ENCODE peak calls at places on chromosomes 16 and 17, in five cellular contexts. One of them, this sample, is unnamed.

GRCh38 chr16:57500578-57501111 is 14.4 kb upstream of the DOK4 start:
- DNase-seq in mesenchymal stem cell: peak
- DNase-seq in H1: no peak
- DNase-seq in H9: no peak
- DNase-seq in trophoblast cell: no peak
- DNase-seq in this sample: no peak

GRCh38 chr16:6193718-6194117 is 1096.1 kb upstream of the EEF2KMT start:
- DNase-seq in mesenchymal stem cell: no peak
- DNase-seq in H1: peak
- DNase-seq in H9: peak
- DNase-seq in trophoblast cell: peak
- DNase-seq in this sample: peak

GRCh38 chr16:12403746-12404658 is 399.7 kb downstream of the CPPED1 start:
- DNase-seq in mesenchymal stem cell: no peak
- DNase-seq in H1: no peak
- DNase-seq in H9: no peak
- DNase-seq in trophoblast cell: no peak
- DNase-seq in this sample: no peak

GRCh38 chr17:10192963-10193362 is 5.4 kb downstream of the GAS7 start:
- DNase-seq in mesenchymal stem cell: peak
- DNase-seq in H1: no peak
- DNase-seq in H9: no peak
- DNase-seq in trophoblast cell: peak
- DNase-seq in this sample: no peak

GRCh38 chr16:67283826-67284555 is 4.7 kb downstream of the PLEKHG4 start:
- DNase-seq in mesenchymal stem cell: no peak
- DNase-seq in H1: no peak
- DNase-seq in H9: no peak
- DNase-seq in trophoblast cell: no peak
- DNase-seq in this sample: no peak

GRCh38 chr17:82237083-82237745 is 8.4 kb downstream of the SLC16A3 start:
- DNase-seq in mesenchymal stem cell: no peak
- DNase-seq in H1: peak
- DNase-seq in H9: peak
- DNase-seq in trophoblast cell: peak
- DNase-seq in this sample: no peak

GRCh38 chr16:27199747-27200146 is 3.6 kb upstream of the KDM8 start:
- DNase-seq in mesenchymal stem cell: peak
- DNase-seq in H1: no peak
- DNase-seq in H9: no peak
- DNase-seq in trophoblast cell: no peak
- DNase-seq in this sample: no peak

GRCh38 chr16:4316732-4317461 is 1.0 kb downstream of the GLIS2 start:
- DNase-seq in mesenchymal stem cell: no peak
- DNase-seq in H1: peak
- DNase-seq in H9: no peak
- DNase-seq in trophoblast cell: peak
- DNase-seq in this sample: no peak

GRCh38 chr17:21202512-21202911 is 11.4 kb downstream of the TMEM11 start:
- DNase-seq in mesenchymal stem cell: no peak
- DNase-seq in H1: no peak
- DNase-seq in H9: no peak
- DNase-seq in trophoblast cell: no peak
- DNase-seq in this sample: no peak

GRCh38 chr17:44599298-44600175 is 42.3 kb downstream of the FZD2 start:
- DNase-seq in mesenchymal stem cell: peak
- DNase-seq in H1: no peak
- DNase-seq in H9: peak
- DNase-seq in trophoblast cell: peak
- DNase-seq in this sample: peak

GRCh38 chr16:88713568-88714419 is 7.5 kb downstream of the CTU2 start:
- DNase-seq in mesenchymal stem cell: no peak
- DNase-seq in H1: no peak
- DNase-seq in H9: no peak
- DNase-seq in trophoblast cell: no peak
- DNase-seq in this sample: no peak

GRCh38 chr17:19244357-19244756 is 7.2 kb downstream of the EPN2 start:
- DNase-seq in mesenchymal stem cell: no peak
- DNase-seq in H1: no peak
- DNase-seq in H9: no peak
- DNase-seq in trophoblast cell: no peak
- DNase-seq in this sample: no peak

GRCh38 chr16:73890524-73891500 is 405.8 kb upstream of the PSMD7 start:
- DNase-seq in mesenchymal stem cell: no peak
- DNase-seq in H1: peak
- DNase-seq in H9: peak
- DNase-seq in trophoblast cell: no peak
- DNase-seq in this sample: peak

GRCh38 chr17:64326420-64327054 is 63.5 kb upstream of the TEX2 start:
- DNase-seq in mesenchymal stem cell: peak
- DNase-seq in H1: no peak
- DNase-seq in H9: no peak
- DNase-seq in trophoblast cell: no peak
- DNase-seq in this sample: no peak

GRCh38 chr16:88456356-88457292 is 3.5 kb downstream of the ZFPM1 start:
- DNase-seq in mesenchymal stem cell: no peak
- DNase-seq in H1: no peak
- DNase-seq in H9: no peak
- DNase-seq in trophoblast cell: no peak
- DNase-seq in this sample: no peak

GRCh38 chr17:56543280-56543679 is 50.2 kb upstream of the NOG start:
- DNase-seq in mesenchymal stem cell: no peak
- DNase-seq in H1: no peak
- DNase-seq in H9: no peak
- DNase-seq in trophoblast cell: no peak
- DNase-seq in this sample: no peak

GRCh38 chr17:79018045-79018695 is 5.8 kb upstream of the C1QTNF1 start:
- DNase-seq in mesenchymal stem cell: no peak
- DNase-seq in H1: no peak
- DNase-seq in H9: no peak
- DNase-seq in trophoblast cell: peak
- DNase-seq in this sample: no peak

GRCh38 chr17:79020631-79021301 is 3.2 kb upstream of the C1QTNF1 start:
- DNase-seq in mesenchymal stem cell: no peak
- DNase-seq in H1: no peak
- DNase-seq in H9: no peak
- DNase-seq in trophoblast cell: peak
- DNase-seq in this sample: no peak

GRCh38 chr17:79017546-79017945 is 6.4 kb upstream of the C1QTNF1 start:
- DNase-seq in mesenchymal stem cell: no peak
- DNase-seq in H1: no peak
- DNase-seq in H9: no peak
- DNase-seq in trophoblast cell: peak
- DNase-seq in this sample: no peak

GRCh38 chr17:79019260-79019630 is 4.7 kb upstream of the C1QTNF1 start:
- DNase-seq in mesenchymal stem cell: no peak
- DNase-seq in H1: no peak
- DNase-seq in H9: no peak
- DNase-seq in trophoblast cell: no peak
- DNase-seq in this sample: no peak

DNA sequence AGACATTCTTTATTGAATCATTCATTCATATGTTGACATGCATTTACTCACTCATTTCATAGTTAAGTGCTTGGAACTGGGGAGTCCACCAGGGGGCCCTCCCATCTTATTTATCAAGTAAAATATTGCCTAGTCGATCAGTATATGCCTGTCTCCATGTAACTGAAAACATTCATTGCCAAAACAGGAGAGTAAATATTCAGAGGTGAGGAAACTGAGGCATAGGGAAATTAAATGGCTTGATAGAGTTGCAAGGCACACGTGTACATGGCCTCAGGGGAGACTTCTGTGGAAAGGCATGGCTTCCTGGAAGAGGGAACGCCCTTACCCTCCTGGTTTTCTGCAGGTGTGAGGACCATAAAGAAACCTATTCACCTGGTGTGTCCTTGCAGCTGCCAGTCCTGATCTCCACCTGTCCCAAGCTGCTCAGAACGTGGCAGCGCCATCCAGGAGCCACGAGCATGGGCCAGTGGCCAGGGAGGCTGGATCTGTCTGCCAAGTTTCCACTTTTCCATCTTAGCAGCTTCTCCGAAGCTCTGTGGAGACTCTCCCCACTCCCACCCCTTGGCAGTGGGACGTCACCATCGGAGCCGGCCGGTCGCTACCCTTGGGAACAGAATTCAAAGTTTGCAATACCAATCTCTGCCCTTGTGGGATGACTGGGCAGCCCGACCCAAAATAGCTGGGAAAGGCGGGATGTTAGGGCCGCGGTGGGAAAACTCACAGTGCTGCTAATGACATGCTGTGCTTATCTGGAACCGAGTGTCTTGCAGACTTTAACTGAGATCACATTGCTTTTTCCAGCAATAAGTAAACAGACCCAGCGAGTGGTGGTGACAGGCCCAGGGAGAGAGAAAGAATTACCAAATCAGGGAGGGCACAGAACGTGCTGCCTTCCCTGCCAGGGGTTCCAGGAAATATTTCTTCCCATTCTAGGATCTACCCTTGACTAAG is 4.1 kb upstream of the C1QTNF1 start:
- DNase-seq in mesenchymal stem cell: peak
- DNase-seq in H1: no peak
- DNase-seq in H9: no peak
- DNase-seq in trophoblast cell: peak
- DNase-seq in this sample: peak
- H2BK12ac ChIP-seq in mesenchymal stem cell: no peak
- H2BK12ac ChIP-seq in H1: no peak
- H2BK12ac ChIP-seq in H9: no peak
- H2BK12ac ChIP-seq in trophoblast cell: peak
- H2BK12ac ChIP-seq in this sample: no peak

GRCh38 chr17:17693955-17694228 is 12.6 kb downstream of the RAI1 start:
- DNase-seq in mesenchymal stem cell: no peak
- DNase-seq in H1: no peak
- DNase-seq in H9: peak
- DNase-seq in trophoblast cell: no peak
- DNase-seq in this sample: no peak

GRCh38 chr17:17692353-17693252 is 11.3 kb downstream of the RAI1 start:
- DNase-seq in mesenchymal stem cell: no peak
- DNase-seq in H1: no peak
- DNase-seq in H9: no peak
- DNase-seq in trophoblast cell: no peak
- DNase-seq in this sample: no peak

GRCh38 chr17:17693253-17693954 is 12.1 kb downstream of the RAI1 start:
- DNase-seq in mesenchymal stem cell: peak
- DNase-seq in H1: no peak
- DNase-seq in H9: peak
- DNase-seq in trophoblast cell: no peak
- DNase-seq in this sample: no peak

GRCh38 chr17:17690156-17690737 is 9.0 kb downstream of the RAI1 start:
- DNase-seq in mesenchymal stem cell: no peak
- DNase-seq in H1: no peak
- DNase-seq in H9: no peak
- DNase-seq in trophoblast cell: no peak
- DNase-seq in this sample: no peak

DNA sequence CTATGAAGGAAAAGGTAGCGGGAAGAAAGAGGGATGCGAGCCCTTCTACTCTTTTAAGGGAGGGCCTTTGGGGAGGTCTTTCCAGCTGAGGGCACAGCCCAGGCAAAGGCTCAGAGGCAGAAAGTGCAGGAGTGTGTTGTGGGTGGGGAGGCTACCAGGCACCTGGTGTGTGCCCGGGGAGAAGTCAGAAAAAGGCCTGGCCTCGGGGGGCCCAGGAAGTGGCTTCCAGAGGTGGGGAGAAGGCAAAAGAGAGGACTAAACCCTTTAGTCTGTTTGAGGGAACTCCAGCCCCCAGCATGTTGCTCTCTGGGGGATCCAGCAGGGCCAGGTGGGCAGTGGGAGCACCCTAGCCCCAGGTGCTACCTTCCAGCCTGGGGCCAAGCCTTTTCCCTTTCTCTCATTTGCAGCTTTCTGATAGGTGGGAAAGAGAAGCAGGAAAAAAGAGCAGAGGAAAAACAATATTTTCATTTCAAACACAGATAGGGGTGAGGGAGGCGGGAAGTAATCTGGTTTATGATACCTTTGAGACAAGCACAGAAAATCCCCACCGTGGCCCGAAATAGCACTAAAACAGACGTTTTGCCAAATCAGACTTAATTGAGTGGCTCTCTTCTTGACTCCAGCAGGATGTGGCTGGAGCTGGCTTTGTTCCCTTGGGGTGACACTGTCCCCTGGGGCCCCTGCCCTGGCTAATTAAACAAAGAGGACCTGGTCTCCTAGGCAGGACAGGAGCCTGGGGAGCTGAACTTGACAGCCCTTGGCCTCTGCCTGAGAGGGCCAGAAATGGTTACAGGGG is 10.4 kb downstream of the RAI1 start:
- DNase-seq in mesenchymal stem cell: peak
- DNase-seq in H1: no peak
- DNase-seq in H9: no peak
- DNase-seq in trophoblast cell: no peak
- DNase-seq in this sample: no peak
- H2BK12ac ChIP-seq in mesenchymal stem cell: peak
- H2BK12ac ChIP-seq in H1: no peak
- H2BK12ac ChIP-seq in H9: no peak
- H2BK12ac ChIP-seq in trophoblast cell: no peak
- H2BK12ac ChIP-seq in this sample: no peak

DNA sequence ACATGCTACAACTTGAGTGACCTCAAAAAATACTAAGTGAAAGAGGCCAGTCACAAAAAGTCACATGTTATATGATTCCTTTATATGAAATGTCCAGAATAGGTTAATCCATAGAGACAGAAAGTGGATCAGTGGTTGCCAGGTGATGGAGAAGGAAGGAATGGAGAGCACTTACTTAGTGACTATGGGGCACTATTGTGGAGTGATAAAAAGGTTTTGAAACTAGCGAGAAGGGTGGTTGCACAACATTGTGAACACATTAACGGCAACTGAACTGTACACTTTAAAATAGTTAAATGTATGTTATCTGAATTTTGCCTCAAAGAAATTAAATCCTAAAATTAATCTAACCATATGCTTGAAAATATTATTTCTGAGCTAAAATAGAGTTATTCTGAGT is 25.9 kb downstream of the AMFR start:
- DNase-seq in mesenchymal stem cell: no peak
- DNase-seq in H1: no peak
- DNase-seq in H9: no peak
- DNase-seq in trophoblast cell: no peak
- DNase-seq in this sample: no peak
- H2BK12ac ChIP-seq in mesenchymal stem cell: no peak
- H2BK12ac ChIP-seq in H1: no peak
- H2BK12ac ChIP-seq in H9: no peak
- H2BK12ac ChIP-seq in trophoblast cell: no peak
- H2BK12ac ChIP-seq in this sample: no peak

DNA sequence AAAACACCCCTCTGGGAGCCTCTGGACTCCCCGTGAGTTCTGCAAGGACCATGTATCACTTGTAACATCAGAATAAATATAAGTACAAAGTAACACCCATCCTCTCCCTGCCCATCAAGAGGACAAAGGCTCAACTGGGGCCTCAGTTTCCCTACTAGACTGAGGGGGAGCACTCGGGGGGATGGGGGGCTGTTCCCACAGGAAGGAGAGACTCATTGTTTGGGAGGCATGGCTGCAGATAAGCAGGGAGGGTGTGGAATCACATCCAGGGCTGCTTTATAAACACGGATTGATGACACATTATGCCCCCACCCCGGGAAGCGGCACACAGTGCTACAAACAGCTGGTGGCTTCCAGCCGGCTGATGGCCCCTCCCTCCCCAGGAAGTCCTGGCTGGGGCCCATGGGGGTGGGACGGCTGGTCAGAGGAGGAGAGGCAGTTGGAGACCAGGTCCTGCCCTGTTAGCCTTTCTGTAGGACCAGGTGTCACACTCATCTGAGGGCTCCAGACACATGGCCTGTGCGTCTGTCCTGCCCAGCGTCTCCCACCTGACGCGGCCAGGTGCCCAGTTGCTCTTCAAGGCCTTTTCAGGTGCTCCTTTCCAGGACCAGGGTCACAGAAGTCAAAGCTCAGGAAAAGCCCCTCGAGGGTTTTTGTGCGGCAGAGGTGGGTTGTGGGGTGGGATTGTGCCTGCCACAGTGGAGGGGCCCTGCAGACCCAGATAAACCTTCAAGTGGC is 1.3 kb upstream of the MPG start:
- DNase-seq in mesenchymal stem cell: peak
- DNase-seq in H1: no peak
- DNase-seq in H9: no peak
- DNase-seq in trophoblast cell: peak
- DNase-seq in this sample: no peak
- H2BK12ac ChIP-seq in mesenchymal stem cell: peak
- H2BK12ac ChIP-seq in H1: peak
- H2BK12ac ChIP-seq in H9: no peak
- H2BK12ac ChIP-seq in trophoblast cell: peak
- H2BK12ac ChIP-seq in this sample: peak

This sample was measured in neuronal stem cell.